ENCODE peak calls at places on chromosome 18, in five cellular contexts. One of them, this sample, is unnamed.

GRCh38 chr18:37253424-37254255 is 312.0 kb downstream of the CELF4 start:
- DNase-seq in activated T-cell treated with anti-CD3 and anti-CD28 coated beads for 24 hours: no peak
- DNase-seq in AG08396: peak
- DNase-seq in HS-27A: no peak
- DNase-seq in stimulated activated CD8-positive, alpha-beta memory T cell treated with anti-CD3 and anti-CD28 coated beads, Interleukin-15, amount 100 ng/mL, for 24 hours: no peak
- DNase-seq in this sample: no peak

GRCh38 chr18:55996726-55997125 is 408.7 kb upstream of the TCF4 start:
- DNase-seq in HS-27A: no peak
- DNase-seq in stimulated activated CD8-positive, alpha-beta memory T cell treated with anti-CD3 and anti-CD28 coated beads, Interleukin-15, amount 100 ng/mL, for 24 hours: no peak
- DNase-seq in AG08396: no peak
- DNase-seq in activated T-cell treated with anti-CD3 and anti-CD28 coated beads for 24 hours: no peak
- DNase-seq in this sample: no peak

GRCh38 chr18:73615506-73615905 is 532.1 kb downstream of the FBXO15 start:
- DNase-seq in HS-27A: no peak
- DNase-seq in AG08396: no peak
- DNase-seq in stimulated activated CD8-positive, alpha-beta memory T cell treated with anti-CD3 and anti-CD28 coated beads, Interleukin-15, amount 100 ng/mL, for 24 hours: no peak
- DNase-seq in activated T-cell treated with anti-CD3 and anti-CD28 coated beads for 24 hours: no peak
- DNase-seq in this sample: no peak

GRCh38 chr18:49855711-49856110 is 42.4 kb upstream of the ACAA2 start:
- DNase-seq in HS-27A: no peak
- DNase-seq in stimulated activated CD8-positive, alpha-beta memory T cell treated with anti-CD3 and anti-CD28 coated beads, Interleukin-15, amount 100 ng/mL, for 24 hours: no peak
- DNase-seq in activated T-cell treated with anti-CD3 and anti-CD28 coated beads for 24 hours: no peak
- DNase-seq in AG08396: no peak
- DNase-seq in this sample: no peak

GRCh38 chr18:46623541-46623940 is 33.5 kb downstream of the LOXHD1 start:
- DNase-seq in activated T-cell treated with anti-CD3 and anti-CD28 coated beads for 24 hours: peak
- DNase-seq in HS-27A: no peak
- DNase-seq in AG08396: no peak
- DNase-seq in stimulated activated CD8-positive, alpha-beta memory T cell treated with anti-CD3 and anti-CD28 coated beads, Interleukin-15, amount 100 ng/mL, for 24 hours: no peak
- DNase-seq in this sample: no peak

GRCh38 chr18:77061946-77062517 is 70.6 kb downstream of the MBP start:
- DNase-seq in HS-27A: no peak
- DNase-seq in activated T-cell treated with anti-CD3 and anti-CD28 coated beads for 24 hours: no peak
- DNase-seq in stimulated activated CD8-positive, alpha-beta memory T cell treated with anti-CD3 and anti-CD28 coated beads, Interleukin-15, amount 100 ng/mL, for 24 hours: no peak
- DNase-seq in AG08396: no peak
- DNase-seq in this sample: no peak

GRCh38 chr18:67710639-67711038 is 194.1 kb upstream of the DSEL start:
- DNase-seq in activated T-cell treated with anti-CD3 and anti-CD28 coated beads for 24 hours: no peak
- DNase-seq in stimulated activated CD8-positive, alpha-beta memory T cell treated with anti-CD3 and anti-CD28 coated beads, Interleukin-15, amount 100 ng/mL, for 24 hours: no peak
- DNase-seq in HS-27A: no peak
- DNase-seq in AG08396: no peak
- DNase-seq in this sample: no peak

GRCh38 chr18:57674891-57675290 is 53.3 kb upstream of the NARS1 start:
- DNase-seq in AG08396: no peak
- DNase-seq in HS-27A: no peak
- DNase-seq in activated T-cell treated with anti-CD3 and anti-CD28 coated beads for 24 hours: no peak
- DNase-seq in stimulated activated CD8-positive, alpha-beta memory T cell treated with anti-CD3 and anti-CD28 coated beads, Interleukin-15, amount 100 ng/mL, for 24 hours: no peak
- DNase-seq in this sample: no peak

GRCh38 chr18:31042068-31042390 is 513 bp downstream of the DSC3 start:
- DNase-seq in activated T-cell treated with anti-CD3 and anti-CD28 coated beads for 24 hours: no peak
- DNase-seq in stimulated activated CD8-positive, alpha-beta memory T cell treated with anti-CD3 and anti-CD28 coated beads, Interleukin-15, amount 100 ng/mL, for 24 hours: no peak
- DNase-seq in HS-27A: no peak
- DNase-seq in AG08396: no peak
- DNase-seq in this sample: no peak

GRCh38 chr18:63138469-63139340 is 180.9 kb downstream of the BCL2 start:
- DNase-seq in stimulated activated CD8-positive, alpha-beta memory T cell treated with anti-CD3 and anti-CD28 coated beads, Interleukin-15, amount 100 ng/mL, for 24 hours: no peak
- DNase-seq in HS-27A: no peak
- DNase-seq in activated T-cell treated with anti-CD3 and anti-CD28 coated beads for 24 hours: no peak
- DNase-seq in AG08396: no peak
- DNase-seq in this sample: no peak

This sample was measured in stromal cell of bone marrow.